ENCODE peak calls at places on chromosomes 2 and 18, in eight cellular contexts. H, U, I, R, X, Y, S and Z are unnamed samples. For H3K27me3, the result is how much of the 10 kb centered on the place peaks cover.

GRCh38 chr18:54223568-54224241 is 764 bp downstream of the MBD2 start:
- DNase-seq in H (peak), U (peak), I (peak), R (peak), X (peak), Y (peak), S (peak), Z (peak)

GRCh38 chr2:157751462-157752058 is 122.9 kb upstream of the ACVR1C start:
- DNase-seq in H (peak), U (no peak), I (no peak), R (no peak), X (peak), Y (no peak), S (peak), Z (no peak)

GRCh38 chr18:47204908-47205522 is 28.9 kb upstream of the IER3IP1 start:
- DNase-seq in H (peak), U (peak), I (peak), R (peak), X (peak), Y (peak), S (peak), Z (peak)

GRCh38 chr2:127185720-127186119 is 34.4 kb downstream of the CYP27C1 start:
- DNase-seq in H (no peak), U (no peak), I (no peak), R (no peak), X (no peak), Y (no peak), S (no peak), Z (no peak)

GRCh38 chr2:129860088-129860487 is 119.4 kb upstream of the RAB6C start:
- DNase-seq in H (no peak), U (no peak), I (no peak), R (no peak), X (no peak), Y (no peak), S (no peak), Z (no peak)

GRCh38 chr2:85173909-85174308 is 40.7 kb downstream of the TCF7L1 start:
- DNase-seq in H (no peak), U (no peak), I (no peak), R (no peak), X (peak), Y (no peak), S (no peak), Z (no peak)

GRCh38 chr18:28163201-28163778 is 13.6 kb downstream of the CDH2 start:
- DNase-seq in H (peak), U (no peak), I (peak), R (no peak), X (peak), Y (no peak), S (peak), Z (no peak)

GRCh38 chr2:24209389-24210105 is 34.7 kb downstream of the FAM228A start:
- DNase-seq in H (no peak), U (no peak), I (no peak), R (no peak), X (no peak), Y (no peak), S (no peak), Z (peak)

GRCh38 chr2:128982001-128982400 is 663.3 kb upstream of the HS6ST1 start:
- DNase-seq in H (no peak), U (no peak), I (no peak), R (no peak), X (no peak), Y (no peak), S (no peak), Z (no peak)

GRCh38 chr18:77098554-77099174 is 33.9 kb downstream of the MBP start:
- DNase-seq in H (no peak), U (no peak), I (no peak), R (no peak), X (peak), Y (no peak), S (no peak), Z (peak)

GRCh38 chr2:217147751-217148318 is 288.0 kb upstream of the TNP1 start:
- DNase-seq in H (peak), U (no peak), I (no peak), R (no peak), X (no peak), Y (no peak), S (peak), Z (no peak)

GRCh38 chr2:217150236-217150635 is 290.4 kb upstream of the TNP1 start:
- DNase-seq in H (no peak), U (no peak), I (peak), R (no peak), X (peak), Y (no peak), S (no peak), Z (no peak)

GRCh38 chr2:217153433-217153997 is 293.7 kb upstream of the TNP1 start:
- DNase-seq in H (no peak), U (no peak), I (no peak), R (no peak), X (no peak), Y (no peak), S (no peak), Z (no peak)

GRCh38 chr2:217149087-217149660 is 289.3 kb upstream of the TNP1 start:
- DNase-seq in H (no peak), U (no peak), I (no peak), R (no peak), X (no peak), Y (no peak), S (no peak), Z (no peak)

GRCh38 chr2:217151509-217152206 is 291.8 kb upstream of the TNP1 start:
- DNase-seq in H (no peak), U (no peak), I (no peak), R (no peak), X (no peak), Y (no peak), S (no peak), Z (no peak)
- H3K27me3 ChIP-seq in H (under half), U (under half), I (under half), R (under half), X (under half), Y (under half), S (under half), Z (under half)

GRCh38 chr2:9760911-9761228 is 82.4 kb upstream of the TAF1B start:
- DNase-seq in H (no peak), U (no peak), I (no peak), R (no peak), X (no peak), Y (no peak), S (no peak), Z (no peak)
- H3K27me3 ChIP-seq in H (under half), U (under half), I (under half), R (under half), X (under half), Y (under half), S (under half), Z (under half)

GRCh38 chr2:120737802-120738516 is 2.3 kb downstream of the GLI2 start:
- DNase-seq in H (no peak), U (no peak), I (no peak), R (no peak), X (no peak), Y (peak), S (peak), Z (no peak)

GRCh38 chr2:120736955-120737801 is 1.5 kb downstream of the GLI2 start:
- DNase-seq in H (peak), U (no peak), I (peak), R (peak), X (peak), Y (peak), S (no peak), Z (no peak)

GRCh38 chr2:120735750-120736170 is at the start of gene GLI2:
- DNase-seq in H (peak), U (no peak), I (peak), R (peak), X (peak), Y (peak), S (peak), Z (peak)

GRCh38 chr2:120734930-120735611 is 597 bp upstream of the GLI2 start:
- DNase-seq in H (no peak), U (no peak), I (no peak), R (peak), X (peak), Y (no peak), S (no peak), Z (no peak)

GRCh38 chr2:120736202-120736954 is 710 bp downstream of the GLI2 start:
- DNase-seq in H (no peak), U (no peak), I (no peak), R (peak), X (peak), Y (peak), S (no peak), Z (no peak)
- H3K27me3 ChIP-seq in H (under half), U (half or more), I (under half), R (under half), X (under half), Y (half or more), S (under half), Z (half or more)

GRCh38 chr18:74425161-74425560 is 31.9 kb downstream of the DIPK1C start:
- DNase-seq in H (no peak), U (no peak), I (no peak), R (no peak), X (no peak), Y (no peak), S (no peak), Z (no peak)
- H3K27me3 ChIP-seq in H (under half), U (under half), I (under half), R (under half), X (under half), Y (half or more), S (under half), Z (under half)

GRCh38 chr2:110948027-110948687 is 172.6 kb upstream of the BCL2L11 start:
- DNase-seq in H (no peak), U (no peak), I (no peak), R (peak), X (no peak), Y (no peak), S (no peak), Z (no peak)
- H3K27me3 ChIP-seq in H (under half), U (under half), I (under half), R (under half), X (under half), Y (under half), S (under half), Z (under half)

GRCh38 chr18:78983530-78983929 is 3.9 kb downstream of the SALL3 start:
- DNase-seq in H (no peak), U (no peak), I (no peak), R (no peak), X (no peak), Y (no peak), S (no peak), Z (no peak)

GRCh38 chr18:78981652-78981955 is 2.0 kb downstream of the SALL3 start:
- DNase-seq in H (no peak), U (no peak), I (no peak), R (no peak), X (no peak), Y (no peak), S (no peak), Z (no peak)

GRCh38 chr18:78982186-78982585 is 2.6 kb downstream of the SALL3 start:
- DNase-seq in H (no peak), U (no peak), I (no peak), R (no peak), X (no peak), Y (no peak), S (no peak), Z (no peak)

GRCh38 chr18:78986018-78986481 is 6.4 kb downstream of the SALL3 start:
- DNase-seq in H (no peak), U (no peak), I (no peak), R (peak), X (peak), Y (no peak), S (peak), Z (peak)

GRCh38 chr18:78984941-78985784 is 5.5 kb downstream of the SALL3 start:
- DNase-seq in H (no peak), U (no peak), I (no peak), R (peak), X (no peak), Y (peak), S (peak), Z (no peak)
- H3K27me3 ChIP-seq in H (half or more), U (half or more), I (under half), R (half or more), X (half or more), Y (under half), S (under half), Z (half or more)

GRCh38 chr18:34158881-34159690 is 65.6 kb downstream of the NOL4 start:
- DNase-seq in H (peak), U (no peak), I (no peak), R (peak), X (peak), Y (no peak), S (no peak), Z (no peak)
- H3K27me3 ChIP-seq in H (under half), U (under half), I (under half), R (under half), X (under half), Y (under half), S (under half), Z (under half)

GRCh38 chr2:229715895-229716507 is 1.6 kb upstream of the DNER start:
- DNase-seq in H (no peak), U (peak), I (no peak), R (peak), X (no peak), Y (peak), S (peak), Z (no peak)

GRCh38 chr2:229714080-229714735 is at the start of gene DNER:
- DNase-seq in H (no peak), U (peak), I (no peak), R (peak), X (peak), Y (peak), S (no peak), Z (no peak)

GRCh38 chr2:229712125-229712524 is 2.2 kb downstream of the DNER start:
- DNase-seq in H (no peak), U (no peak), I (no peak), R (no peak), X (peak), Y (no peak), S (peak), Z (no peak)

GRCh38 chr2:229713371-229714079 is 830 bp downstream of the DNER start:
- DNase-seq in H (no peak), U (no peak), I (no peak), R (peak), X (peak), Y (no peak), S (no peak), Z (no peak)

DNA sequence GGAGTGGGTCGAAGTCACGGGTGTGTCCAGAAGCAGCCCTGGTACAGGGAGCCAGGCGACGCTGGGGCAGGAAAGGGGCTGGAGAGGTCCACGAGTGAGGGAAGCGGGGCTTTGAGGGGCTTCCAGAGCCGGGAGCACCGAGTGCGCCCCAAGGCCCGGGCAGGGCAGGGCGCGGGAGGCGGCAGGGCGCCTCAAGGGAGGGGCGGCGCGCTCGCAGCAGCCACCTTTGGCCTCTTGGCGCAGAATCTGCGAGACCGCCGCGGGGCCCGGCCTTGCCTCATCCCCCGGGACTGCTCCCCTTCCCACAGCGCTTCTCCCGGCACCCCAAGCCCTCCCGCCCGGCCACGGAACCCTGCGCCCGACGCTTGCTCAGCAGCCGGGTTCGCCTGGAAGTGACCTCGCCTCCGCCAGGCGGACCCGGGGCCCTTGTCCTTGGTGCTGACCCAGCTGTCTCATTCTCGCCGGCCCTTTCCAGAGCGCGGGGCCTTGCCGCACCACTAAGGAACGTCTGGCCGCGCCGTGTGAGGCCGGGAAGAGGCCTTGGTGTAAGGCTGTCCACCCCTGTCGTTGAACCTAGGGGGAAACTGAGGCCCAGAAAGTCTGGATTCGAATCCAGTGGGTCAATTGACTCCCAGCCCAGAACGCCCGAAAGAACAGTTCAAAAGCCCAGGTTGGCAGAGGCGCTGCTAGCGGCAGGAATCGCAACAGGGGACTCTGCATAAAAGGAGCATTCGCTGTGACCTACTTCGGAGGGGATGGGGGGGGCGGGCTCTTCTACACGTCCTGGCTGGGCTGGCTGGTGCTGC is 584 bp upstream of the DNER start:
- DNase-seq in H (peak), U (peak), I (no peak), R (peak), X (peak), Y (peak), S (peak), Z (peak)
- H3K27me3 ChIP-seq in H (under half), U (half or more), I (under half), R (half or more), X (under half), Y (under half), S (under half), Z (under half)